ENCODE peak calls at places on chromosome 11, in seven cellular contexts. Z is mucosa of descending colon; V is activated CD4-positive, alpha-beta T cell treated with anti-CD3 and anti-CD28 coated beads, Interleukin-2, amount 50 U/mL, for 4 hours; C is stimulated activated CD4-positive, alpha-beta T cell treated with anti-CD3 and anti-CD28 coated beads, Interleukin-12 subunit alpha, Interleukin-12 subunit beta, amount 100 ng/mL, for 4 hours; A is activated CD8-positive, alpha-beta T cell treated with anti-CD3 and anti-CD28 coated beads for 36 hours; U is amniotic epithelial cell; J is adipocyte. F is an unnamed sample.

GRCh38 chr11:64321533-64321932 is 3.6 kb downstream of the PRDX5 start:
- DNase-seq in Z (peak; percentile 80), V (no peak), C (no peak), A (no peak), U (peak; percentile 82), J (no peak), F (no peak)

GRCh38 chr11:73359930-73360742 is 16.1 kb upstream of the RELT start:
- DNase-seq in Z (no peak), V (peak; percentile 25), C (no peak), A (peak; percentile 57), U (no peak), J (no peak), F (no peak)

GRCh38 chr11:78379039-78379670 is 38.5 kb downstream of the GAB2 start:
- DNase-seq in Z (no peak), V (no peak), C (no peak), A (no peak), U (peak; percentile 30), J (no peak), F (no peak)

GRCh38 chr11:83693279-83693992 is 407.3 kb upstream of the CCDC90B start:
- DNase-seq in Z (no peak), V (no peak), C (no peak), A (no peak), U (no peak), J (no peak), F (no peak)

GRCh38 chr11:6251990-6252473 is 7.6 kb upstream of the CCKBR start:
- DNase-seq in Z (peak; percentile 22), V (no peak), C (no peak), A (no peak), U (peak; percentile 90), J (peak; percentile 28), F (no peak)

GRCh38 chr11:46072172-46072964 is 48.9 kb downstream of the PHF21A start:
- DNase-seq in Z (no peak), V (no peak), C (no peak), A (no peak), U (peak; percentile 51), J (no peak), F (no peak)

GRCh38 chr11:22670803-22671202 is 4.4 kb downstream of the GAS2 start:
- DNase-seq in Z (no peak), V (no peak), C (no peak), A (no peak), U (peak; percentile 20), J (no peak), F (no peak)

GRCh38 chr11:67024410-67024809 is 1.5 kb downstream of the SYT12 start:
- DNase-seq in Z (no peak), V (peak; percentile 34), C (peak; percentile 32), A (peak; percentile 75), U (no peak), J (no peak), F (no peak)

GRCh38 chr11:24289301-24289700 is 207.6 kb upstream of the LUZP2 start:
- DNase-seq in Z (no peak), V (no peak), C (no peak), A (no peak), U (peak; percentile 73), J (peak; percentile 19), F (no peak)

GRCh38 chr11:3169235-3169951 is 4.3 kb upstream of the OSBPL5 start:
- DNase-seq in Z (no peak), V (no peak), C (peak; percentile 24), A (peak; percentile 72), U (peak; percentile 55), J (peak; percentile 79), F (no peak)

GRCh38 chr11:83611616-83612015 is 325.4 kb upstream of the CCDC90B start:
- DNase-seq in Z (no peak), V (no peak), C (no peak), A (no peak), U (no peak), J (no peak), F (no peak)

GRCh38 chr11:1856306-1857005 is 3.6 kb downstream of the LSP1 start:
- DNase-seq in Z (no peak), V (no peak), C (no peak), A (no peak), U (no peak), J (no peak), F (no peak)

GRCh38 chr11:132052904-132053303 is 682.5 kb downstream of the NTM start:
- DNase-seq in Z (no peak), V (no peak), C (no peak), A (no peak), U (peak; percentile 22), J (peak; percentile 60), F (no peak)

GRCh38 chr11:119608201-119608600 is 120.8 kb downstream of the NECTIN1 start:
- DNase-seq in Z (no peak), V (no peak), C (no peak), A (no peak), U (no peak), J (no peak), F (no peak)

GRCh38 chr11:3165152-3165705 is at the start of gene OSBPL5:
- DNase-seq in Z (peak; percentile 80), V (peak; percentile 23), C (peak; percentile 57), A (peak; percentile 67), U (peak; percentile 61), J (peak; percentile 89), F (no peak)

F was measured in iPS DF 6.9.